ENCODE peak calls at places on chromosomes 6 and 20, in ten cellular contexts. One of them, this sample, is unnamed.

GRCh38 chr6:152273002-152273401 is 364.2 kb downstream of the SYNE1 start:
- DNase-seq in GM12865: no peak
- DNase-seq in aorta: peak; percentile 55
- DNase-seq in H1: no peak
- DNase-seq in T-cell: no peak
- DNase-seq in astrocyte of the cerebellum: no peak
- DNase-seq in NAMALWA: no peak
- DNase-seq in fibroblast of lung: peak; percentile 72
- DNase-seq in AG09319: no peak
- DNase-seq in endodermal cell: no peak
- DNase-seq in this sample: peak; percentile 68

GRCh38 chr6:14671937-14672336 is 554.4 kb downstream of the CD83 start:
- DNase-seq in GM12865: no peak
- DNase-seq in aorta: no peak
- DNase-seq in H1: no peak
- DNase-seq in T-cell: no peak
- DNase-seq in astrocyte of the cerebellum: no peak
- DNase-seq in NAMALWA: no peak
- DNase-seq in fibroblast of lung: no peak
- DNase-seq in AG09319: no peak
- DNase-seq in endodermal cell: no peak
- DNase-seq in this sample: no peak

GRCh38 chr20:40279390-40279789 is 409.6 kb downstream of the MAFB start:
- DNase-seq in GM12865: no peak
- DNase-seq in aorta: peak; percentile 61
- DNase-seq in H1: no peak
- DNase-seq in T-cell: no peak
- DNase-seq in astrocyte of the cerebellum: peak; percentile 70
- DNase-seq in NAMALWA: no peak
- DNase-seq in fibroblast of lung: no peak
- DNase-seq in AG09319: peak; percentile 78
- DNase-seq in endodermal cell: peak; percentile 58
- DNase-seq in this sample: no peak

GRCh38 chr20:61437280-61438206 is 185.5 kb downstream of the CDH4 start:
- DNase-seq in GM12865: no peak
- DNase-seq in aorta: no peak
- DNase-seq in H1: no peak
- DNase-seq in T-cell: no peak
- DNase-seq in astrocyte of the cerebellum: peak; percentile 70
- DNase-seq in NAMALWA: no peak
- DNase-seq in fibroblast of lung: peak; percentile 95
- DNase-seq in AG09319: peak; percentile 42
- DNase-seq in endodermal cell: peak; percentile 72
- DNase-seq in this sample: no peak

GRCh38 chr6:16698988-16699868 is 62.0 kb downstream of the ATXN1 start:
- DNase-seq in GM12865: no peak
- DNase-seq in aorta: no peak
- DNase-seq in H1: no peak
- DNase-seq in T-cell: no peak
- DNase-seq in astrocyte of the cerebellum: no peak
- DNase-seq in NAMALWA: peak; percentile 26
- DNase-seq in fibroblast of lung: peak; percentile 77
- DNase-seq in AG09319: no peak
- DNase-seq in endodermal cell: no peak
- DNase-seq in this sample: no peak

GRCh38 chr6:33708516-33709204 is 2.8 kb downstream of the UQCC2 start:
- DNase-seq in GM12865: no peak
- DNase-seq in aorta: no peak
- DNase-seq in H1: no peak
- DNase-seq in T-cell: no peak
- DNase-seq in astrocyte of the cerebellum: no peak
- DNase-seq in NAMALWA: no peak
- DNase-seq in fibroblast of lung: no peak
- DNase-seq in AG09319: no peak
- DNase-seq in endodermal cell: no peak
- DNase-seq in this sample: no peak

GRCh38 chr6:154931741-154932424 is 63.2 kb upstream of the TIAM2 start:
- DNase-seq in GM12865: no peak
- DNase-seq in aorta: no peak
- DNase-seq in H1: no peak
- DNase-seq in T-cell: no peak
- DNase-seq in astrocyte of the cerebellum: no peak
- DNase-seq in NAMALWA: peak; percentile 23
- DNase-seq in fibroblast of lung: peak; percentile 53
- DNase-seq in AG09319: peak; percentile 35
- DNase-seq in endodermal cell: peak; percentile 81
- DNase-seq in this sample: no peak

GRCh38 chr6:12029979-12030737 is 18.0 kb downstream of the HIVEP1 start:
- DNase-seq in GM12865: no peak
- DNase-seq in aorta: no peak
- DNase-seq in H1: no peak
- DNase-seq in T-cell: no peak
- DNase-seq in astrocyte of the cerebellum: no peak
- DNase-seq in NAMALWA: no peak
- DNase-seq in fibroblast of lung: no peak
- DNase-seq in AG09319: no peak
- DNase-seq in endodermal cell: no peak
- DNase-seq in this sample: no peak

GRCh38 chr6:51335543-51335942 is 516.9 kb downstream of the TFAP2B start:
- DNase-seq in GM12865: no peak
- DNase-seq in aorta: no peak
- DNase-seq in H1: no peak
- DNase-seq in T-cell: no peak
- DNase-seq in astrocyte of the cerebellum: no peak
- DNase-seq in NAMALWA: no peak
- DNase-seq in fibroblast of lung: no peak
- DNase-seq in AG09319: no peak
- DNase-seq in endodermal cell: no peak
- DNase-seq in this sample: no peak

This sample was measured in suprapubic skin.